ENCODE peak calls at places on chromosomes 1 and 21, in nine cellular contexts. L is IMR-90; B is MM.1S; D is neural progenitor cell; Y is CD8-positive, alpha-beta T cell; G is CD4-positive, CD25-positive, alpha-beta regulatory T cell; W is cardiac muscle cell; R is heart right ventricle; H is Peyer's patch. O is an unnamed sample.

GRCh38 chr1:194024659-194025058 is 838.2 kb upstream of the B3GALT2 start:
- DNase-seq in G (no peak), D (no peak), H (no peak), R (no peak), B (no peak), Y (no peak), W (peak; percentile 3), L (peak; percentile 81), O (no peak)

GRCh38 chr1:229508823-229509337 is 739 bp upstream of the NUP133 start:
- DNase-seq in B (no peak), G (no peak), D (peak; percentile 4), Y (no peak), H (no peak), R (no peak), W (no peak), L (no peak), O (no peak)

GRCh38 chr1:230326971-230327891 is 98.9 kb downstream of the PGBD5 start:
- DNase-seq in G (no peak), H (no peak), W (no peak), L (no peak), R (no peak), Y (no peak), D (no peak), B (no peak), O (no peak)

GRCh38 chr21:36027352-36027751 is 33.0 kb downstream of the SETD4 start:
- DNase-seq in R (no peak), H (no peak), W (peak; percentile 58), Y (no peak), L (peak; percentile 82), B (peak; percentile 72), G (no peak), D (no peak), O (no peak)

GRCh38 chr1:229204863-229205777 is 65.8 kb upstream of the RAB4A start:
- DNase-seq in Y (no peak), R (no peak), W (peak; percentile 41), D (peak; percentile 34), G (no peak), H (no peak), B (no peak), L (peak; percentile 82), O (no peak)

GRCh38 chr1:91099746-91100621 is 78.1 kb upstream of the ZNF644 start:
- DNase-seq in Y (no peak), G (no peak), W (no peak), R (no peak), D (no peak), B (no peak), H (no peak), L (no peak), O (no peak)

GRCh38 chr21:15552914-15553491 is 176.8 kb upstream of the USP25 start:
- DNase-seq in H (no peak), B (no peak), W (no peak), R (no peak), D (no peak), Y (no peak), G (no peak), L (peak; percentile 1), O (no peak)

GRCh38 chr1:16430598-16430997 is 6.6 kb downstream of the SPATA21 start:
- DNase-seq in D (peak; percentile 39), Y (no peak), W (no peak), G (no peak), L (no peak), R (no peak), H (no peak), B (no peak), O (no peak)

GRCh38 chr1:82706741-82707140 is 906.0 kb downstream of the ADGRL2 start:
- DNase-seq in G (no peak), L (peak; percentile 26), W (no peak), D (no peak), R (no peak), B (no peak), Y (no peak), H (no peak), O (no peak)

GRCh38 chr1:53132176-53132575 is 10.3 kb downstream of the SLC1A7 start:
- DNase-seq in D (no peak), Y (no peak), W (no peak), H (peak; percentile 39), B (no peak), G (no peak), R (no peak), L (no peak), O (no peak)

GRCh38 chr1:116131866-116132605 is 20.8 kb downstream of the MAB21L3 start:
- DNase-seq in B (no peak), D (no peak), G (no peak), W (no peak), H (no peak), L (no peak), Y (no peak), R (no peak), O (no peak)

GRCh38 chr1:201019321-201019977 is 4.1 kb downstream of the KIF21B start:
- DNase-seq in Y (peak; percentile 84), B (peak; percentile 98), R (peak; percentile 39), L (no peak), W (no peak), D (no peak), H (peak; percentile 96), G (peak; percentile 81), O (peak; percentile 85)

GRCh38 chr1:6601049-6601864 is 1.4 kb downstream of the KLHL21 start:
- DNase-seq in G (peak; percentile 51), D (peak; percentile 43), H (peak; percentile 89), B (peak; percentile 86), R (peak; percentile 60), Y (peak; percentile 72), L (peak; percentile 97), W (peak; percentile 82), O (peak; percentile 88)

DNA sequence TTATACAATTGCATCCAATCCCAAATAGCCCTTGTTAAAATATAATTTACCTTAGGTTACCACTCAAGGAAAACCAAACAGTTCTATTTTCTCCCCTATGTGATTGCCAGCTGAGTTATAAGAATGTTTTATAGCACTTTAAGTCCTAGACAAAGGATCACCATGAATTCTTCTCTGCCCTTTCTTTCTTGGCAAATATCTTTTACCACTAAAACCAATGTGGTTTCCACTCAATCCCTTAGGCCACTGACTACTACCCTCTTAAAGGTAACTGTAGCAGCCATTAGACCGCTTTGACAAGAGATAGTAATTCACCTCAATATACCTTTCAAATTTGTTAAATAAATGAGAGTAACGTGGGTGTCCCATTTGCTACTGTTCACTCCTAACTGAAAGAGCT is 307.9 kb upstream of the PRMT6 start:
- DNase-seq in D (no peak), L (no peak), B (no peak), W (no peak), Y (no peak), H (no peak), G (no peak), R (no peak), O (no peak)
- H3K4me3 ChIP-seq in D (no peak overlapping the region), L (no peak overlapping the region), B (no peak overlapping the region), W (no peak overlapping the region), Y (no peak overlapping the region), H (no peak overlapping the region), G (no peak overlapping the region), R (no peak overlapping the region), O (no peak overlapping the region)

GRCh38 chr1:92188436-92189255 is 29.1 kb upstream of the C1orf146 start:
- DNase-seq in L (no peak), R (no peak), H (no peak), Y (no peak), D (no peak), G (no peak), B (no peak), W (no peak), O (no peak)

GRCh38 chr1:92192246-92192645 is 25.5 kb upstream of the C1orf146 start:
- DNase-seq in D (no peak), W (no peak), H (no peak), R (no peak), Y (no peak), G (no peak), B (no peak), L (no peak), O (no peak)

GRCh38 chr1:92186081-92186480 is 31.6 kb upstream of the C1orf146 start:
- DNase-seq in Y (no peak), G (no peak), D (no peak), R (no peak), B (no peak), W (no peak), H (no peak), L (peak; percentile 73), O (no peak)

GRCh38 chr1:92194516-92194915 is 23.2 kb upstream of the C1orf146 start:
- DNase-seq in R (no peak), Y (no peak), G (no peak), L (peak; percentile 40), W (no peak), D (no peak), B (no peak), H (no peak), O (no peak)

GRCh38 chr1:92191726-92192125 is 26.0 kb upstream of the C1orf146 start:
- DNase-seq in H (no peak), L (no peak), R (no peak), Y (no peak), G (no peak), W (no peak), D (no peak), B (no peak), O (no peak)
- H3K27me3 ChIP-seq in H (no peaks in the 10 kb centered on the region), L (no peaks in the 10 kb centered on the region), R (no peaks in the 10 kb centered on the region), Y (no peaks in the 10 kb centered on the region), G (no peaks in the 10 kb centered on the region), W (no peaks in the 10 kb centered on the region), D (no peaks in the 10 kb centered on the region), B (no peaks in the 10 kb centered on the region), O (no peaks in the 10 kb centered on the region)

GRCh38 chr1:923991-924618 is 382 bp downstream of the SAMD11 start:
- DNase-seq in L (no peak), W (peak; percentile 51), G (no peak), R (no peak), Y (no peak), B (no peak), H (no peak), D (no peak), O (no peak)
- H3K4me3 ChIP-seq in L (peak overlapping the region; percentile 59), W (peak overlapping the region; percentile 89), G (no peak overlapping the region), R (peak overlapping the region; percentile 63), Y (peak overlapping the region; percentile 65), B (no peak overlapping the region), H (peak overlapping the region; percentile 50), D (peak overlapping the region; percentile 45), O (peak overlapping the region; percentile 44)

GRCh38 chr1:165217958-165218357 is 138.6 kb downstream of the LMX1A start:
- DNase-seq in G (no peak), H (no peak), D (no peak), R (no peak), Y (no peak), B (no peak), W (no peak), L (no peak), O (no peak)

GRCh38 chr1:165216254-165216653 is 140.3 kb downstream of the LMX1A start:
- DNase-seq in R (no peak), B (no peak), H (no peak), W (no peak), D (no peak), L (no peak), G (no peak), Y (no peak), O (no peak)

GRCh38 chr1:165218666-165219065 is 137.8 kb downstream of the LMX1A start:
- DNase-seq in W (no peak), Y (no peak), R (no peak), H (no peak), D (peak; percentile 14), L (no peak), B (no peak), G (no peak), O (no peak)

DNA sequence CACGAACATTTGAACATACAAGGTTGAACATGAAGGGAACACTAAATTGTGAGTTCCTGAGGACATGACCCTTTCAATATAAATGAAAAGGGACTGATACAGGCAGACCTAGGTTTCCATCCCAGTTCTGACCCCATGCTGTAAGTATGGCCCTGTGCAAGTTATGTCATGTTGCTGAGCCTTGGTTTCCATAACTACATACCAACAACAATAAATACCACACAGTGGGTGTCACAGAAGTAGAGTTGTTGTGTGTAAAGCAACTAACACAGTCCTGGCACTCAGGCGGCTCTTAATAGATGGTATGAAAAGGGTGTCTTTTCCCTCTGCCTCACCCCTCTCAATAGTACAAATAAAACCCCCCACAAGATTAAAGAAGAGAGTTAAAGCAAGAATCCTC is 140.8 kb downstream of the LMX1A start:
- DNase-seq in G (no peak), W (no peak), L (no peak), D (no peak), H (no peak), R (no peak), B (no peak), Y (no peak), O (no peak)
- H3K27me3 ChIP-seq in G (peaks cover 3% of the 10 kb centered on the region), W (no peaks in the 10 kb centered on the region), L (no peaks in the 10 kb centered on the region), D (no peaks in the 10 kb centered on the region), H (no peaks in the 10 kb centered on the region), R (no peaks in the 10 kb centered on the region), B (no peaks in the 10 kb centered on the region), Y (no peaks in the 10 kb centered on the region), O (no peaks in the 10 kb centered on the region)

O was measured in left lung.